ENCODE peak calls at places on chromosomes 6 and 20, in four cellular contexts. One of them, this sample, is unnamed.

GRCh38 chr20:39800111-39800510 is 838.0 kb downstream of the DHX35 start:
- DNase-seq in kidney tubule cell: peak
- DNase-seq in stimulated activated CD8-positive, alpha-beta memory T cell treated with anti-CD3 and anti-CD28 coated beads, Interleukin-4, amount 100 ng/mL, for 1 hour: no peak
- DNase-seq in transverse colon: no peak
- DNase-seq in this sample: no peak

GRCh38 chr20:61822396-61822795 is 243.3 kb downstream of the TAF4 start:
- DNase-seq in transverse colon: no peak
- DNase-seq in stimulated activated CD8-positive, alpha-beta memory T cell treated with anti-CD3 and anti-CD28 coated beads, Interleukin-4, amount 100 ng/mL, for 1 hour: no peak
- DNase-seq in kidney tubule cell: no peak
- DNase-seq in this sample: no peak

GRCh38 chr6:44051516-44051915 is 75.7 kb downstream of the MRPL14 start:
- DNase-seq in stimulated activated CD8-positive, alpha-beta memory T cell treated with anti-CD3 and anti-CD28 coated beads, Interleukin-4, amount 100 ng/mL, for 1 hour: no peak
- DNase-seq in kidney tubule cell: peak
- DNase-seq in transverse colon: no peak
- DNase-seq in this sample: no peak

GRCh38 chr20:61447950-61448349 is 195.9 kb downstream of the CDH4 start:
- DNase-seq in transverse colon: no peak
- DNase-seq in kidney tubule cell: no peak
- DNase-seq in stimulated activated CD8-positive, alpha-beta memory T cell treated with anti-CD3 and anti-CD28 coated beads, Interleukin-4, amount 100 ng/mL, for 1 hour: no peak
- DNase-seq in this sample: no peak

GRCh38 chr20:49541733-49542513 is 26.0 kb downstream of the PTGIS start:
- DNase-seq in kidney tubule cell: peak
- DNase-seq in stimulated activated CD8-positive, alpha-beta memory T cell treated with anti-CD3 and anti-CD28 coated beads, Interleukin-4, amount 100 ng/mL, for 1 hour: peak
- DNase-seq in transverse colon: peak
- DNase-seq in this sample: no peak

GRCh38 chr6:114020223-114020622 is 49.3 kb upstream of the HDAC2 start:
- DNase-seq in transverse colon: no peak
- DNase-seq in stimulated activated CD8-positive, alpha-beta memory T cell treated with anti-CD3 and anti-CD28 coated beads, Interleukin-4, amount 100 ng/mL, for 1 hour: no peak
- DNase-seq in kidney tubule cell: no peak
- DNase-seq in this sample: no peak

GRCh38 chr20:21719592-21720214 is 14.2 kb downstream of the PAX1 start:
- DNase-seq in kidney tubule cell: peak
- DNase-seq in transverse colon: peak
- DNase-seq in stimulated activated CD8-positive, alpha-beta memory T cell treated with anti-CD3 and anti-CD28 coated beads, Interleukin-4, amount 100 ng/mL, for 1 hour: peak
- DNase-seq in this sample: no peak

GRCh38 chr6:169725270-169726048 is 1.2 kb upstream of the PHF10 start:
- DNase-seq in stimulated activated CD8-positive, alpha-beta memory T cell treated with anti-CD3 and anti-CD28 coated beads, Interleukin-4, amount 100 ng/mL, for 1 hour: no peak
- DNase-seq in kidney tubule cell: peak
- DNase-seq in transverse colon: peak
- DNase-seq in this sample: no peak

GRCh38 chr20:2331901-2332565 is 36.2 kb downstream of the TGM3 start:
- DNase-seq in stimulated activated CD8-positive, alpha-beta memory T cell treated with anti-CD3 and anti-CD28 coated beads, Interleukin-4, amount 100 ng/mL, for 1 hour: no peak
- DNase-seq in transverse colon: no peak
- DNase-seq in kidney tubule cell: no peak
- DNase-seq in this sample: no peak